ENCODE peak calls at places on chromosomes 11 and 22, in six cellular contexts. Y is M059J; T is activated CD4-positive, alpha-beta T cell treated with anti-CD3 and anti-CD28 coated beads, Interleukin-2, amount 50 U/mL, for 48 hours; M is MCF 10A; S is left kidney; D is T-helper 2 cell. E is an unnamed sample.

GRCh38 chr11:65915821-65916251 is 3.0 kb downstream of the C11orf68 start:
- DNase-seq in Y (peak; percentile 99), T (no peak), M (peak; percentile 95), S (no peak), D (no peak), E (peak; percentile 99)

GRCh38 chr11:625636-626319 is 1.0 kb upstream of the CDHR5 start:
- DNase-seq in M (no peak), S (no peak), T (no peak), Y (no peak), D (no peak), E (no peak)

GRCh38 chr22:24393012-24393559 is 34.3 kb upstream of the ADORA2A start:
- DNase-seq in T (no peak), M (no peak), S (no peak), D (no peak), Y (no peak), E (no peak)

GRCh38 chr22:43363580-43364435 is 20.6 kb upstream of the SCUBE1 start:
- DNase-seq in T (no peak), Y (no peak), M (no peak), S (peak; percentile 71), D (no peak), E (no peak)

GRCh38 chr11:12248330-12248729 is 129.0 kb upstream of the PARVA start:
- DNase-seq in M (no peak), S (peak; percentile 57), Y (no peak), D (no peak), T (no peak), E (peak; percentile 73)

GRCh38 chr11:101010899-101011298 is 118.7 kb downstream of the PGR start:
- DNase-seq in D (no peak), T (no peak), M (no peak), Y (peak; percentile 69), S (no peak), E (no peak)

GRCh38 chr22:37044634-37045625 is 6.6 kb upstream of the KCTD17 start:
- DNase-seq in S (no peak), Y (peak; percentile 21), T (no peak), D (no peak), M (no peak), E (no peak)

GRCh38 chr11:26027887-26028286 is 304.0 kb upstream of the ANO3 start:
- DNase-seq in D (no peak), T (no peak), S (no peak), Y (no peak), M (no peak), E (no peak)

GRCh38 chr11:23730307-23730998 is 766.4 kb upstream of the LUZP2 start:
- DNase-seq in M (no peak), T (no peak), D (no peak), Y (no peak), S (no peak), E (no peak)

GRCh38 chr22:31929126-31929928 is 15.0 kb upstream of the YWHAH start:
- DNase-seq in Y (no peak), S (peak; percentile 91), D (no peak), T (no peak), M (no peak), E (peak; percentile 74)

E was measured in foreskin fibroblast.